ENCODE peak calls at places on chromosomes 11 and 22, in four cellular contexts. F, P, E and M are unnamed samples.

GRCh38 chr11:123166095-123166559 is 28.9 kb downstream of the CLMP start:
- DNase-seq in P (peak; percentile 93), E (peak; percentile 94), F (peak; percentile 70), M (no peak)

GRCh38 chr11:44133335-44133946 is 38.0 kb downstream of the EXT2 start:
- DNase-seq in E (peak; percentile 73), F (peak; percentile 61), P (peak; percentile 33), M (no peak)

GRCh38 chr11:70233511-70233919 is 30.4 kb downstream of the FADD start:
- DNase-seq in P (peak; percentile 98), E (peak; percentile 69), F (no peak), M (no peak)

GRCh38 chr11:7609521-7609920 is 63.8 kb downstream of the CYB5R2 start:
- DNase-seq in P (no peak), F (no peak), E (no peak), M (no peak)

GRCh38 chr11:96267490-96268010 is 75.4 kb downstream of the MAML2 start:
- DNase-seq in E (no peak), F (no peak), P (no peak), M (peak; percentile 20)

GRCh38 chr11:121608545-121609098 is 155.9 kb upstream of the SORL1-AS1 start:
- DNase-seq in E (no peak), P (no peak), F (no peak), M (no peak)

GRCh38 chr22:22036588-22036987 is 54.0 kb upstream of the TOP3B start:
- DNase-seq in F (no peak), P (no peak), E (no peak), M (no peak)

GRCh38 chr11:35771722-35772121 is 109.1 kb downstream of the TRIM44 start:
- DNase-seq in P (no peak), E (no peak), F (no peak), M (no peak)

GRCh38 chr11:61131586-61131985 is 29.3 kb downstream of the CD5 start:
- DNase-seq in F (no peak), P (no peak), E (no peak), M (no peak)

GRCh38 chr11:46277623-46278386 is at the start of gene CREB3L1:
- DNase-seq in P (peak; percentile 17), E (peak; percentile 37), F (peak; percentile 59), M (no peak)

GRCh38 chr11:117290809-117291396 is at the start of gene BACE1-AS:
- DNase-seq in E (no peak), P (no peak), F (no peak), M (no peak)

GRCh38 chr11:115759622-115760527 is 255.7 kb upstream of the CADM1 start:
- DNase-seq in F (peak; percentile 73), P (peak; percentile 41), E (peak; percentile 16), M (no peak)

GRCh38 chr11:66211100-66211499 is 57.3 kb upstream of the RAB1B start:
- DNase-seq in P (no peak), E (no peak), F (no peak), M (no peak)

GRCh38 chr11:64152841-64153691 is 12.8 kb downstream of the MACROD1 start:
- DNase-seq in E (peak; percentile 54), P (no peak), F (peak; percentile 76), M (peak; percentile 77)

GRCh38 chr22:36775589-36775965 is 342 bp downstream of the IFT27 start:
- DNase-seq in P (peak; percentile 17), E (peak; percentile 27), F (peak; percentile 69), M (peak; percentile 24)

GRCh38 chr22:36467946-36468345 is 13.5 kb downstream of the TXN2 start:
- DNase-seq in E (peak; percentile 96), P (peak; percentile 98), F (no peak), M (no peak)

GRCh38 chr22:50256936-50257440 is 4.5 kb downstream of the MAPK12 start:
- DNase-seq in P (no peak), F (no peak), E (no peak), M (peak; percentile 19)

GRCh38 chr11:61342207-61342803 is 9.3 kb downstream of the TKFC start:
- DNase-seq in P (no peak), F (no peak), E (no peak), M (no peak)

GRCh38 chr11:102926946-102927623 is 28.4 kb downstream of the MMP13 start:
- DNase-seq in F (no peak), E (no peak), P (no peak), M (no peak)

GRCh38 chr11:31824791-31825452 is 13.8 kb upstream of the PAX6 start:
- DNase-seq in E (no peak), F (peak; percentile 63), P (no peak), M (no peak)

GRCh38 chr11:19326499-19326898 is 85.8 kb upstream of the E2F8 start:
- DNase-seq in P (peak; percentile 4), E (peak; percentile 58), F (no peak), M (no peak)

DNA sequence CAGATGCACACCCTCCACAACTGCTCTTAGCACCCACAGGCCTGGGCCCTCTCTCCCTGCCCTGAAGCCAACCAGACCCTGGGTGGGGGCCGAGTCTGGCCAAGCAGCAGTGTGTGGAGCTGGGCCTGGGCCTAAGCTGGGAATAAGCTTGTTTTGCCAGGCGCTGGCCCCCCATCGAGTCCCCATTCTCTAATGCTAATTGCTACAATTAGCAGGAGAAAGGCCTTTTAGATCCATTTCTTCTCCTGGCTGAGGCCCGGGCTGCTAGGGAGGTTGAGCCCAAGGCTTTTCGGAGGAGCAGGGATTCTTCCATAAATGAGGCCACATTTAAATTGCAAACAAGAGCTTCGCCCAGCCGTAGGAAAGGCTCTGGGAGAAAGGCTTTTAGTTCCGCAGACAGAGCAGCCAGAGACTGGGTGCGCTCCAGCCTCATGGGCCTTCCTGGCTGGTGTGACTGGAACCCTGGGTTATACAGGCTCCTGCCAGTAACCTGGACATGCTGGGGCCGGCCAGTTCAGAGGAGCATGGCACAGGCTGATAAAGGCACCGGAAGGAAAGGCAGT is 6.4 kb downstream of the KCNQ1OT1 start:
- DNase-seq in E (no peak), P (no peak), F (peak; percentile 85), M (no peak)
- H3K4me3 ChIP-seq in E (no peak overlapping the region), P (no peak overlapping the region), F (no peak overlapping the region), M (no peak overlapping the region)

GRCh38 chr11:85540181-85540580 is 87.0 kb downstream of the DLG2 start:
- DNase-seq in F (no peak), P (no peak), E (no peak), M (no peak)

GRCh38 chr11:85539029-85539689 is 88.0 kb downstream of the DLG2 start:
- DNase-seq in F (no peak), P (no peak), E (no peak), M (no peak)

GRCh38 chr11:85539740-85540139 is 87.4 kb downstream of the DLG2 start:
- DNase-seq in F (no peak), P (no peak), E (no peak), M (no peak)

GRCh38 chr11:85541683-85542082 is 85.5 kb downstream of the DLG2 start:
- DNase-seq in P (no peak), E (no peak), F (no peak), M (no peak)

DNA sequence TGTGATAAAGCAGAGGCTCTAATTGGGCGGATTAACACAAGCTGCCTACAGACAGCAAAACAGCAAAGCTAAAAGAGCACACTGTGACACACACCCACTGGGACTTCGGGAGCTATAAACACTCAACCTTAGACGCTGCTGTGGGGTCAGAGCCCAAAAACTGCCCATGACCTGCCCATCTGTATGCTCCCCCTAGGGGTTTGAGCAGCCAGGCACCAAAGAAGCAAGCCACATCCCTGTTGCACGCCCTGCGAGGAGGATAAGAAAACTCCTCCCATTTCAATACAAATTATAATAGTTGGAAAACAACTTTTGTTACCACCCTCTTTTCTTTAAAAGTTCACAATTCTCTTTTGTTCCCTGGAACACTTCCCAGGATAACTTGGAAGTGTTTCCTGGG is 86.5 kb downstream of the DLG2 start:
- DNase-seq in F (peak; percentile 30), P (no peak), E (no peak), M (no peak)
- TF ChIP-seq CTCF in F (peak; percentile 42), P (no peak), E (no peak), M (no peak)

GRCh38 chr11:20604864-20605601 is 5.6 kb downstream of the SLC6A5 start:
- DNase-seq in E (no peak), F (no peak), P (no peak), M (no peak)
- H3K27me3 ChIP-seq in E (peaks cover 93% of the 10 kb centered on the region), F (peaks cover 100% of the 10 kb centered on the region), P (peaks cover 37% of the 10 kb centered on the region), M (peaks cover 26% of the 10 kb centered on the region)

GRCh38 chr11:28347351-28347750 is 239.2 kb downstream of the METTL15 start:
- DNase-seq in F (no peak), E (no peak), P (peak; percentile 18), M (no peak)

GRCh38 chr11:28346209-28346608 is 238.0 kb downstream of the METTL15 start:
- DNase-seq in P (peak; percentile 36), E (no peak), F (no peak), M (no peak)

GRCh38 chr11:28350216-28350615 is 242.0 kb downstream of the METTL15 start:
- DNase-seq in E (no peak), P (no peak), F (no peak), M (no peak)

GRCh38 chr11:28343304-28344233 is 235.4 kb downstream of the METTL15 start:
- DNase-seq in E (peak; percentile 82), F (no peak), P (peak; percentile 88), M (no peak)

GRCh38 chr11:28346721-28347120 is 238.5 kb downstream of the METTL15 start:
- DNase-seq in P (peak; percentile 43), F (no peak), E (no peak), M (no peak)
- H3K4me3 ChIP-seq in P (no peak overlapping the region), F (no peak overlapping the region), E (no peak overlapping the region), M (no peak overlapping the region)

DNA sequence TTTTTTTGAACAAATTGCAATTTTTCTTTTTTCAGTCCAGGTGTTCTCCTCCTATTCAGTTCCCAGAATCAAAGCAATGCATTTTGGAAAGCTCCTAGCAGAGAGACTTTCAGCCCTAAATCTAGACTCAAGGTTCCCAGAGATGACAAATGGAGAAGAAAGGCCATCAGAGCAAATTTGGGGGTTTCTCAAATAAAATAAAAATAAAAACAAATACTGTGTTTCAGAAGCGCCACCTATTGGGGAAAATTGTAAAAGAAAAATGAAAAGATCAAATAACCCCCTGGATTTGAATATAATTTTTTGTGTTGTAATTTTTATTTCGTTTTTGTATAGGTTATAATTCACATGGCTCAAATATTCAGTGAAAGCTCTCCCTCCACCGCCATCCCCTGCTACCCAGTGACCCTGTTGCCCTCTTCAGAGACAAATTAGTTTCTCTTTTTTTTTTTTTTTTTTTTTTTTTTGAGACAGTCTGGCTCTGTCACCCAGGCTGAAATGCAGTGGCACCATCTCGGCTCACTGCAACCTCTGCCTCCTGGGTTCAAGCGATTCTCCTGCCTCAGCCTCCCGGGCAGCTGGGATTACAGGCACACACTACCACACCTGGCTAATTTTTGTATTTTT is 6.2 kb upstream of the UBE4A start:
- DNase-seq in F (no peak), E (peak; percentile 43), P (no peak), M (no peak)
- TF ChIP-seq CTCF in F (peak; percentile 70), E (peak; percentile 51), P (no peak), M (peak; percentile 82)

DNA sequence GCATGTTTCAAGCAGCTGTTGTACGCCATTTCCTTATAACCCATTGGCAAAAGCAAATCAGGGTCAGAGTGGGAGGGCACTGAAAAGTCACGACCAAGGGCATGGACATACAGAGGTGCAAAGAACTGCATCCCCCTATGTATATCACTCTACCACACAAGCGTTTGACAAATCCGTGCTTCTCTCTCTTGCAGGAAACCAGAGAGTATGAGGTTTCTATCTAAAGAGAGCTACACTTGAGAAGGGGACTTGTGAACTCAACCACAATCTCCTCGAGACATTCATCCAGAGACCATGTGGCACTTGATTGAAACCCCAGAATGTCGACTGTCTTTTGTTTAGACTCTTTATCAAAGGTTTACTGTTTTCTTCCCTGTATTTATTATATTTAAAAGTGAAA is 49.0 kb upstream of the ASPHD2 start:
- DNase-seq in E (no peak), P (no peak), F (no peak), M (no peak)
- H3K27me3 ChIP-seq in E (peaks cover 2% of the 10 kb centered on the region), P (peaks cover 3% of the 10 kb centered on the region), F (peaks cover 35% of the 10 kb centered on the region), M (no peaks in the 10 kb centered on the region)